ENCODE peak calls at places on chromosomes 11 and 22, in ten cellular contexts. H, S, V, I, A, W, F, J, E and P are unnamed samples. For H3K4me1, the result is how much of the 10 kb centered on the place peaks cover.

GRCh38 chr11:62141111-62142042 is 17.6 kb downstream of the INCENP start:
- DNase-seq in H (peak), S (no peak), V (peak), I (no peak), A (no peak), W (no peak), F (no peak), J (no peak), E (no peak), P (no peak)

GRCh38 chr11:69086152-69086551 is 37.4 kb downstream of the TPCN2 start:
- DNase-seq in H (no peak), S (no peak), V (no peak), I (no peak), A (no peak), W (no peak), F (no peak), J (no peak), E (no peak), P (peak)

GRCh38 chr11:72012897-72013721 is 14.4 kb downstream of the IL18BP start:
- DNase-seq in H (peak), S (peak), V (peak), I (no peak), A (peak), W (peak), F (peak), J (peak), E (no peak), P (no peak)

GRCh38 chr11:26231252-26231661 is 100.7 kb upstream of the ANO3 start:
- DNase-seq in H (no peak), S (no peak), V (no peak), I (no peak), A (no peak), W (no peak), F (no peak), J (peak), E (no peak), P (no peak)

GRCh38 chr11:48018561-48019229 is 38.3 kb downstream of the PTPRJ start:
- DNase-seq in H (no peak), S (no peak), V (no peak), I (no peak), A (no peak), W (no peak), F (no peak), J (peak), E (peak), P (no peak)

GRCh38 chr11:125275905-125276634 is 111.5 kb downstream of the PKNOX2 start:
- DNase-seq in H (no peak), S (no peak), V (no peak), I (no peak), A (no peak), W (no peak), F (no peak), J (peak), E (no peak), P (no peak)

GRCh38 chr11:59186130-59186594 is 14.2 kb downstream of the DTX4 start:
- DNase-seq in H (no peak), S (no peak), V (peak), I (peak), A (peak), W (no peak), F (no peak), J (no peak), E (peak), P (peak)

GRCh38 chr11:57473208-57473930 is 13.0 kb downstream of the RTN4RL2 start:
- DNase-seq in H (no peak), S (no peak), V (no peak), I (no peak), A (no peak), W (no peak), F (no peak), J (no peak), E (no peak), P (peak)

GRCh38 chr11:67410369-67410831 is 5.1 kb upstream of the CARNS1 start:
- DNase-seq in H (no peak), S (no peak), V (no peak), I (no peak), A (no peak), W (no peak), F (no peak), J (no peak), E (no peak), P (no peak)

GRCh38 chr11:119903389-119903788 is 174.4 kb upstream of the NECTIN1 start:
- DNase-seq in H (no peak), S (no peak), V (no peak), I (no peak), A (peak), W (no peak), F (no peak), J (no peak), E (no peak), P (peak)

GRCh38 chr22:46105494-46106278 is 44.6 kb upstream of the PPARA start:
- DNase-seq in H (peak), S (peak), V (peak), I (no peak), A (no peak), W (peak), F (peak), J (peak), E (no peak), P (no peak)

GRCh38 chr22:23384899-23385298 is 195.2 kb downstream of the IGLL1 start:
- DNase-seq in H (peak), S (no peak), V (no peak), I (no peak), A (no peak), W (no peak), F (no peak), J (no peak), E (no peak), P (no peak)

GRCh38 chr11:65213322-65214211 is 31.8 kb downstream of the CAPN1 start:
- DNase-seq in H (peak), S (peak), V (no peak), I (no peak), A (no peak), W (no peak), F (no peak), J (peak), E (no peak), P (no peak)

GRCh38 chr22:23803001-23803819 is 16.4 kb downstream of the SMARCB1 start:
- DNase-seq in H (no peak), S (peak), V (no peak), I (no peak), A (no peak), W (no peak), F (no peak), J (no peak), E (peak), P (peak)

GRCh38 chr22:47274196-47274595 is 511.7 kb downstream of the TBC1D22A start:
- DNase-seq in H (no peak), S (no peak), V (no peak), I (no peak), A (peak), W (no peak), F (no peak), J (no peak), E (no peak), P (no peak)

GRCh38 chr22:39954584-39955055 is 5.6 kb upstream of the TMA7B start:
- DNase-seq in H (no peak), S (no peak), V (no peak), I (no peak), A (no peak), W (no peak), F (no peak), J (peak), E (no peak), P (no peak)

GRCh38 chr11:122069946-122070345 is 46.1 kb downstream of the BLID start:
- DNase-seq in H (peak), S (peak), V (peak), I (no peak), A (no peak), W (no peak), F (peak), J (peak), E (no peak), P (no peak)

GRCh38 chr11:103807806-103808205 is 228.6 kb upstream of the DDI1 start:
- DNase-seq in H (no peak), S (no peak), V (no peak), I (no peak), A (no peak), W (no peak), F (no peak), J (peak), E (no peak), P (no peak)

GRCh38 chr22:45499746-45500145 is 2.9 kb upstream of the FBLN1 start:
- DNase-seq in H (peak), S (peak), V (peak), I (no peak), A (no peak), W (no peak), F (no peak), J (no peak), E (no peak), P (no peak)

DNA sequence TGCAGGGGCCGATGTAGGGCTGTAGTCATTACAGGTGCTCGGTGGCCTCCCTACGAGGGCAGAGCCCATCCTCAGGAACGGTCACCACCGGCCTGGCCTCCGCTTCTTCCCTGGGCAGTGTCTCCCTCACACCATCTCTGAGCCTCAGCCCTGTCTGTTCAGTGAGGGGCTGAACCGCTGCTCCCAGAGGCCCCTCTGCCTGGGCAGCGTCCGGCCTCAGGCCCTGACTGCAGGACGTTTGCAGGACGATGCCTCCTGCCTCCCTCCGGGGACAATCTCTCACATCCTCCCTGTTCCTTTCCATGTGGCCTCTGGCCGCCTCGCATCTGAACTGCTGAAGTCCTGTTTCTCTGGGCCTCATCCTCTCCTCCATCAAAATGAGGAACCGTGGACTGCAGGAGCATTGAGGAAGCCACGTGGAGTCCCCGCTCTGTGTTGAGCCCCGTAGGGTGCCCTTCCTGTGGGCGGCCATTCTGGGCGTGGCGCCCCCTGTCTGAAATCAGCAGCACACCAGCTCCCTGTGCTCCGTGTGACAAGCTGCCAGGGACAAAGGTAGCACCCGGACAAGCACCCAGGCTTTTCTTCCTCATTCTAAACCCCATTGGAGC is 933.5 kb downstream of the BRD1 start:
- DNase-seq in H (no peak), S (no peak), V (no peak), I (peak), A (peak), W (no peak), F (no peak), J (no peak), E (peak), P (no peak)
- TF ChIP-seq CTCF in H (no peak), S (peak), V (no peak), I (no peak), A (no peak), W (no peak), F (no peak), J (no peak), E (peak), P (no peak)

GRCh38 chr22:30605449-30606110 is 1.4 kb upstream of the TCN2 start:
- DNase-seq in H (peak), S (no peak), V (no peak), I (peak), A (no peak), W (peak), F (no peak), J (peak), E (peak), P (peak)
- H3K4me3 ChIP-seq in H (peak), S (peak), V (peak), I (peak), A (peak), W (peak), F (peak), J (no peak), E (peak), P (no peak)

GRCh38 chr11:111362887-111363411 is 16.1 kb downstream of the POU2AF1 start:
- DNase-seq in H (no peak), S (no peak), V (no peak), I (no peak), A (peak), W (peak), F (no peak), J (no peak), E (no peak), P (peak)
- H3K4me1 ChIP-seq in H (under half), S (under half), V (half or more), I (under half), A (under half), W (under half), F (under half), J (under half), E (half or more), P (under half)

DNA sequence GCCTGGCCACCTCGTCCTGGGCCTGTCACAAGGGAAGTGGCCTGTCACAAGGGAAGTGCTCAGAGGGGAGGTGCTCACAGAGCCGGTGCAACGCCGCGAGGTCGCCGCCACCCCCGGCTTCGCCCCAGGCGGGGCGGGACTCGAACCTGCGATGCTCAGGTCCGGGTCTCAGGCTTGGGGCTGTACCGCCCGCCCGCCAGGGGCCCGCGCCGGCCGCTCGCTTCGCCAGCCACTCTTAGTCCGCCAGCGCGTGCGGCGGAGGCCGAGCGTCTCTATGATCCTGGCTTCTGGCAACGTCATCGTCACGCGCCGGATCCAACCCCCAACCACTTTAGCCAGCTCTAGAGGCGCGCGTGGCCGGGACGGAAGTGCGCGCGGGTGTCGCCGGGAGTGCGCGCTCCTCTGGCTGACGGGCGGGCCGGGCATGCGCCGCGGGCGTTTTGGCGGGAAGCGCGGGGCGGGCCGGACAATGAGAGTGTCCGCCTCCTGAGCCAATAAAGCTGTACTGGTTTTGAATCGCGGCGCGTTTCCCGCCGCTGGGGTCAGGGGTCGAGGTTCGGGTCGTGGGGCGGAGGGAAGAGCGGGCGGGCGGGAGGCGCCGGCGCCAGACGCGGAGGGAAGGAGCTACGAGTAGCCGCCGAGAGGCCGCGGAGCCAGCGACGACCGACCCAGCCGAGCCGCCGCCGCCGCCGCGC is at the start of gene TRMT2A:
- DNase-seq in H (peak), S (peak), V (peak), I (peak), A (peak), W (peak), F (peak), J (peak), E (peak), P (peak)
- TF ChIP-seq CTCF in H (no peak), S (no peak), V (peak), I (no peak), A (peak), W (peak), F (no peak), J (peak), E (peak), P (no peak)